ENCODE peak calls at places on chromosome 16, in ten cellular contexts. K, B, V, N, Z, P, O, S, X and Q are unnamed samples.

GRCh38 chr16:27330542-27330941 is 16.8 kb downstream of the IL4R start:
- DNase-seq in K (no peak), B (no peak), V (no peak), N (no peak), Z (no peak), P (no peak), O (no peak), S (no peak), X (no peak), Q (no peak)

GRCh38 chr16:27880312-27880711 is 183.2 kb downstream of the GSG1L start:
- DNase-seq in K (no peak), B (no peak), V (no peak), N (no peak), Z (no peak), P (no peak), O (no peak), S (no peak), X (no peak), Q (no peak)

GRCh38 chr16:68345351-68345810 is 34.6 kb downstream of the PRMT7 start:
- DNase-seq in K (no peak), B (no peak), V (no peak), N (no peak), Z (no peak), P (no peak), O (no peak), S (no peak), X (no peak), Q (no peak)

GRCh38 chr16:53022374-53022773 is 30.3 kb downstream of the CHD9NB start:
- DNase-seq in K (peak), B (no peak), V (no peak), N (peak), Z (peak), P (peak), O (peak), S (peak), X (no peak), Q (peak)

GRCh38 chr16:3158014-3158497 is 23.2 kb downstream of the ZNF213 start:
- DNase-seq in K (no peak), B (no peak), V (no peak), N (peak), Z (peak), P (no peak), O (no peak), S (peak), X (no peak), Q (peak)

GRCh38 chr16:85615014-85615851 is 2.1 kb downstream of the GSE1 start:
- DNase-seq in K (no peak), B (no peak), V (no peak), N (no peak), Z (peak), P (peak), O (peak), S (peak), X (no peak), Q (peak)

GRCh38 chr16:53945996-53946395 is 242.0 kb downstream of the FTO start:
- DNase-seq in K (peak), B (no peak), V (no peak), N (peak), Z (peak), P (peak), O (no peak), S (peak), X (no peak), Q (peak)

GRCh38 chr16:58000706-58001676 is at the start of gene USB1:
- DNase-seq in K (peak), B (peak), V (peak), N (peak), Z (peak), P (peak), O (peak), S (peak), X (peak), Q (peak)